ENCODE peak calls at places on chromosomes 16 and 17, in eight cellular contexts. W, T, F, N, I, B, X and K are unnamed samples.

GRCh38 chr16:72815348-72816318 is 232.3 kb downstream of the ZFHX3 start:
- DNase-seq in W (no peak), T (no peak), F (no peak), N (no peak), I (no peak), B (no peak), X (no peak), K (no peak)

GRCh38 chr16:85526132-85526731 is 86.9 kb upstream of the GSE1 start:
- DNase-seq in W (no peak), T (no peak), F (no peak), N (no peak), I (no peak), B (no peak), X (no peak), K (no peak)

GRCh38 chr16:75821117-75821516 is 94.8 kb upstream of the CPHXL start:
- DNase-seq in W (no peak), T (no peak), F (no peak), N (no peak), I (no peak), B (peak; percentile 9), X (no peak), K (no peak)

GRCh38 chr16:24758986-24759385 is 29.5 kb downstream of the TNRC6A start:
- DNase-seq in W (no peak), T (no peak), F (no peak), N (no peak), I (no peak), B (no peak), X (no peak), K (no peak)

GRCh38 chr16:75254359-75254837 is 3.0 kb upstream of the BCAR1 start:
- DNase-seq in W (no peak), T (no peak), F (no peak), N (peak; percentile 76), I (no peak), B (no peak), X (no peak), K (peak; percentile 61)

GRCh38 chr17:68035131-68035522 is 408 bp upstream of the KPNA2 start:
- DNase-seq in W (no peak), T (peak; percentile 92), F (peak; percentile 90), N (peak; percentile 95), I (peak; percentile 95), B (peak; percentile 97), X (peak; percentile 96), K (no peak)

GRCh38 chr17:15941781-15942180 is 3.1 kb upstream of the ADORA2B start:
- DNase-seq in W (no peak), T (no peak), F (no peak), N (no peak), I (no peak), B (no peak), X (no peak), K (no peak)

GRCh38 chr16:66618588-66618987 is 14.1 kb downstream of the CMTM3 start:
- DNase-seq in W (peak; percentile 81), T (no peak), F (no peak), N (no peak), I (no peak), B (no peak), X (no peak), K (peak; percentile 90)

GRCh38 chr16:82011199-82011641 is at the start of gene SDR42E1:
- DNase-seq in W (no peak), T (no peak), F (no peak), N (peak; percentile 84), I (peak; percentile 85), B (no peak), X (no peak), K (no peak)

GRCh38 chr16:82182237-82183003 is 12.4 kb upstream of the MPHOSPH6 start:
- DNase-seq in W (no peak), T (no peak), F (no peak), N (no peak), I (no peak), B (no peak), X (no peak), K (no peak)

GRCh38 chr17:62692721-62693431 is 65.4 kb downstream of the MRC2 start:
- DNase-seq in W (no peak), T (no peak), F (no peak), N (no peak), I (no peak), B (peak; percentile 36), X (no peak), K (no peak)

GRCh38 chr16:50323335-50324011 is 45.3 kb downstream of the BRD7 start:
- DNase-seq in W (no peak), T (no peak), F (no peak), N (no peak), I (peak; percentile 15), B (peak; percentile 59), X (no peak), K (no peak)

GRCh38 chr16:80940069-80940856 is 66.4 kb downstream of the CMC2 start:
- DNase-seq in W (no peak), T (no peak), F (no peak), N (no peak), I (no peak), B (no peak), X (no peak), K (no peak)

GRCh38 chr16:55871411-55872038 is 3.6 kb downstream of the CES5A start:
- DNase-seq in W (no peak), T (no peak), F (no peak), N (no peak), I (no peak), B (no peak), X (no peak), K (no peak)

GRCh38 chr16:19419691-19420060 is 2.0 kb downstream of the TMC5 start:
- DNase-seq in W (no peak), T (no peak), F (no peak), N (no peak), I (no peak), B (no peak), X (no peak), K (no peak)

GRCh38 chr16:8543258-8543657 is 47.1 kb downstream of the TMEM114 start:
- DNase-seq in W (no peak), T (no peak), F (no peak), N (no peak), I (no peak), B (no peak), X (no peak), K (no peak)

GRCh38 chr17:83149326-83149725 is 69.9 kb downstream of the METRNL start:
- DNase-seq in W (no peak), T (peak; percentile 11), F (no peak), N (no peak), I (no peak), B (no peak), X (no peak), K (no peak)

GRCh38 chr16:76729525-76729924 is 452.3 kb downstream of the CNTNAP4 start:
- DNase-seq in W (no peak), T (no peak), F (no peak), N (no peak), I (no peak), B (no peak), X (no peak), K (no peak)

GRCh38 chr17:36000730-36001108 is 634 bp downstream of the CCL15 start:
- DNase-seq in W (no peak), T (no peak), F (no peak), N (peak; percentile 36), I (no peak), B (no peak), X (no peak), K (no peak)

DNA sequence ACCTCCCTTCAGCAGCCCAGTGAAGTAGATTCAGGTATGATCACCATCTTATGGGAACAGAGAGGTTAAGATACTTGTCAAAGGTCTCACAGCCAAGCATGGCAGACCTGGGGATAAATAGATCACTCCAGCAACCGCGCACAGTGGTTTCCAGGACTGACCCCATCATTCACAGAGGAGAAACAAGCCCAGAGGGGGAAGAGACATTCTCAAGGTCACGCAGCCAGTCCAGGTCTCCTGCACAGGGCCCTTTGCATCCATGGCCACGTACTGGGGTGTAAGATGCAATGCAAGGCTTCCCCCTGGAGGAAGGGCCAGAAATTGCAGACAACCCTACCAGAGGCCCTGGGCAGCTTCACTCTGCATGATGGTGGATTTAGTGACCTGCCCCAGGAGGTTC is 19.9 kb downstream of the TLE7 start:
- DNase-seq in W (no peak), T (no peak), F (no peak), N (peak; percentile 29), I (peak; percentile 33), B (peak; percentile 47), X (no peak), K (no peak)
- TF ChIP-seq CTCF in W (peak; percentile 24), T (no peak), F (no peak), N (peak; percentile 46), I (peak; percentile 9), B (peak; percentile 62), X (no peak), K (peak; percentile 41)

GRCh38 chr17:32828822-32829221 is 48.1 kb downstream of the MYO1D start:
- DNase-seq in W (no peak), T (no peak), F (no peak), N (no peak), I (no peak), B (no peak), X (no peak), K (no peak)
- H3K4me3 ChIP-seq in W (no peak overlapping the region), T (no peak overlapping the region), F (no peak overlapping the region), N (no peak overlapping the region), I (no peak overlapping the region), B (no peak overlapping the region), X (no peak overlapping the region), K (no peak overlapping the region)

GRCh38 chr16:58464047-58464915 is 35.7 kb upstream of the NDRG4 start:
- DNase-seq in W (no peak), T (no peak), F (no peak), N (no peak), I (peak; percentile 28), B (no peak), X (peak; percentile 53), K (no peak)

GRCh38 chr16:58466396-58466795 is 33.5 kb upstream of the NDRG4 start:
- DNase-seq in W (no peak), T (no peak), F (no peak), N (no peak), I (no peak), B (no peak), X (no peak), K (no peak)

GRCh38 chr16:58465817-58466216 is 34.1 kb upstream of the NDRG4 start:
- DNase-seq in W (no peak), T (no peak), F (no peak), N (no peak), I (no peak), B (no peak), X (no peak), K (no peak)

GRCh38 chr16:58462997-58463891 is 36.7 kb upstream of the NDRG4 start:
- DNase-seq in W (no peak), T (no peak), F (no peak), N (no peak), I (peak; percentile 7), B (peak; percentile 32), X (peak; percentile 59), K (no peak)

GRCh38 chr16:58464916-58465731 is 34.8 kb upstream of the NDRG4 start:
- DNase-seq in W (no peak), T (no peak), F (no peak), N (no peak), I (no peak), B (no peak), X (no peak), K (no peak)
- TF ChIP-seq CTCF in W (no peak), T (no peak), F (no peak), N (no peak), I (no peak), B (no peak), X (peak; percentile 49), K (peak; percentile 4)

DNA sequence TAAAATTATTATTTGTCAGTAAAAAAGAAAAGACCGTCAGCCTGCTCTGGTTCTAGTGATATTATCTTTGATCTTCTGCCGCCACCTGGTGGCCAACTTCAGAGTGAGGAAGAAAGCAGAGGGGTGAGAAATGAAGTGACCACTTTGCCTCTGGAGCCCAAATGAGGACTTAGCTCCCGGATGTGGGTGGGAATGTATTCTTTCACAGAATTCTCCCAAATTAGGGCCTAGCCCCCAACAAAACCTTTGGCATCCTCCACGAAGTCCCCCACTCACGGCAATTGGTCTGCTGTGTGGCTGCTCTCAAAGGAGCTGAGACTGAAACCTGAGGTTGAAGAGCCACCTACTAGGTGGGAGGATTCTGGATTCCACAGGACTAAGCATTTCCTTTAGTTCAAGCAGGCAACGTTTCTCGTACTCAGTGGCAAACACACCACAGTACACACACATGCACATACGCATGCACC is 4.9 kb upstream of the ZNF267 start:
- DNase-seq in W (peak; percentile 26), T (peak; percentile 80), F (peak; percentile 88), N (peak; percentile 88), I (peak; percentile 92), B (peak; percentile 75), X (peak; percentile 72), K (no peak)
- H3K4me3 ChIP-seq in W (no peak overlapping the region), T (no peak overlapping the region), F (no peak overlapping the region), N (no peak overlapping the region), I (no peak overlapping the region), B (no peak overlapping the region), X (no peak overlapping the region), K (peak overlapping the region; percentile 1)